ENCODE peak calls at places on chromosome 6, in four cellular contexts. P is SK-N-SH, W is HCT116, N is K562. Z is an unnamed sample.
A peak's percentile ranks its signal among the peaks of the same experiment; 100 is the strongest.

GRCh38 chr6:71529026-71529425 is 240.4 kb downstream of the OGFRL1 start:
- DNase-seq in P (no peak), N (no peak), W (no peak), Z (no peak)

GRCh38 chr6:32168807-32169206 is 4.4 kb downstream of the EGFL8 start:
- DNase-seq in N (peak; percentile 82), P (no peak), W (no peak), Z (no peak)

GRCh38 chr6:19336579-19336978 is 500.6 kb upstream of the ID4 start:
- DNase-seq in N (no peak), W (no peak), P (no peak), Z (no peak)

GRCh38 chr6:120826253-120826652 is 508.0 kb downstream of the TBC1D32 start:
- DNase-seq in N (peak; percentile 27), W (peak; percentile 53), P (peak; percentile 27), Z (peak; percentile 1)

GRCh38 chr6:27814665-27815424 is 97.4 kb downstream of the OR2B2 start:
- DNase-seq in P (peak; percentile 75), N (no peak), W (peak; percentile 93), Z (peak; percentile 93)

GRCh38 chr6:111119550-111120329 is 32.4 kb downstream of the SLC16A10 start:
- DNase-seq in N (no peak), W (no peak), P (no peak), Z (no peak)

GRCh38 chr6:56693246-56693607 is 50.5 kb upstream of the DST start:
- DNase-seq in P (no peak), W (no peak), N (no peak), Z (peak; percentile 56)

GRCh38 chr6:56756791-56757582 is 114.3 kb upstream of the DST start:
- DNase-seq in P (no peak), W (no peak), N (no peak), Z (no peak)

GRCh38 chr6:169117663-169118062 is 136.0 kb downstream of the THBS2 start:
- DNase-seq in P (no peak), N (no peak), W (no peak), Z (no peak)

GRCh38 chr6:121549741-121550140 is 114.3 kb downstream of the GJA1 start:
- DNase-seq in W (no peak), P (no peak), N (no peak), Z (peak; percentile 5)

GRCh38 chr6:14118091-14118439 is 493 bp downstream of the CD83 start:
- DNase-seq in P (no peak), W (no peak), N (no peak), Z (no peak)

GRCh38 chr6:14119764-14120163 is 2.2 kb downstream of the CD83 start:
- DNase-seq in W (no peak), P (no peak), N (no peak), Z (no peak)

GRCh38 chr6:14118444-14118843 is 872 bp downstream of the CD83 start:
- DNase-seq in W (no peak), N (no peak), P (no peak), Z (no peak)

GRCh38 chr6:14120556-14120955 is 3.0 kb downstream of the CD83 start:
- DNase-seq in N (no peak), P (no peak), W (no peak), Z (no peak)

GRCh38 chr6:14117158-14118090 is at the start of gene CD83:
- DNase-seq in W (peak; percentile 6), P (peak; percentile 99), N (peak; percentile 60), Z (peak; percentile 38)
- TF ChIP-seq REST in W (no peak), P (no peak), N (no peak), Z (no peak)

GRCh38 chr6:123089223-123089622 is 93.2 kb downstream of the CLVS2 start:
- DNase-seq in P (no peak), N (no peak), W (no peak), Z (no peak)

GRCh38 chr6:123091091-123091895 is 95.3 kb downstream of the CLVS2 start:
- DNase-seq in W (no peak), N (no peak), P (peak; percentile 20), Z (peak; percentile 51)

DNA sequence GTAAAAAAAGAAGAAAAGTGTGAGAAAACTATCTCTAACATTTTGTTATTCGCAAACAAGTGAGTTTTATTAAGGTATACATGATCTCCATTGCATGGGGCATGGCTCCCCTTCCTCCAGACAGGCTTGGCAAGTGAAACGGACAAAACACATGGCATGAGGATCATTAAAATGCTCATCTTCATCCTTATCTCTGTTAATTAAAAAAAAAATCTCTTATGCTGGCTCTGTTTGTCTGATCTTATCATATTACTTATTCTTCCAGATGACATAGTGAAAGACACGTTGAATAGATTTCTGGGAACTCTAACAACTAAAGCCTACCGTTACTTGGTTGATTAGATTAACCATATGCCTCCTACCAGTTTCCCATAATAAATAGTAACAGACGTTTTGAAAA is 89.4 kb downstream of the CLVS2 start:
- DNase-seq in P (peak; percentile 36), W (no peak), N (no peak), Z (no peak)
- H3K4me2 ChIP-seq in P (no peak overlapping the region), W (no peak overlapping the region), N (no peak overlapping the region), Z (no peak overlapping the region)

GRCh38 chr6:98845201-98846020 is 11.0 kb downstream of the POU3F2 start:
- DNase-seq in W (peak; percentile 34), N (peak; percentile 76), P (peak; percentile 89), Z (peak; percentile 72)
- TF ChIP-seq REST in W (no peak), N (no peak), P (peak; percentile 7), Z (no peak)

GRCh38 chr6:149248688-149249369 is 68.7 kb upstream of the TAB2 start:
- DNase-seq in N (peak; percentile 34), W (peak; percentile 21), P (no peak), Z (peak; percentile 12)

GRCh38 chr6:149249370-149250357 is 67.8 kb upstream of the TAB2 start:
- DNase-seq in N (no peak), W (no peak), P (no peak), Z (no peak)

GRCh38 chr6:149252626-149253025 is 64.9 kb upstream of the TAB2 start:
- DNase-seq in P (no peak), N (no peak), W (no peak), Z (no peak)

GRCh38 chr6:149254241-149254640 is 63.3 kb upstream of the TAB2 start:
- DNase-seq in N (no peak), W (no peak), P (no peak), Z (no peak)

DNA sequence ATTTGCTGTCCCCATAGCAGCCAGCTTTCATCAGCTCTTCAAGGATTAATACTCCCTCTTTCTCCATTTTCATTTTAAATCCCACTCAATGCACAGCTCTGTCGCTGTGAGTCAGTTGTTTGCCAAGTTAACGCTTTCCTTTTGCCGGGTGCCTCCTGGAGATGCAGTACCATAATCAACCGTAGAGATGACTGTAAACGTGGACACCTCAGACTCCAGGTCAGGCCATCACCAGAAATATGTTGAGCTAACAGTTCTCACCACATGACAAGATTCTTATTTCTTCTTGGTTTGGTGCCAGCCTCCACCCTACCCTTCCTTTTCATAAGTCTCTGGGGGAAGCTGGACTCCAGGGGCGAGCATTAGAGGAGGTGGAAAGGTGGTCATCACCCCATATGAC is 66.5 kb upstream of the TAB2 start:
- DNase-seq in P (no peak), N (no peak), W (no peak), Z (no peak)
- H3K4me2 ChIP-seq in P (no peak overlapping the region), N (no peak overlapping the region), W (no peak overlapping the region), Z (no peak overlapping the region)

DNA sequence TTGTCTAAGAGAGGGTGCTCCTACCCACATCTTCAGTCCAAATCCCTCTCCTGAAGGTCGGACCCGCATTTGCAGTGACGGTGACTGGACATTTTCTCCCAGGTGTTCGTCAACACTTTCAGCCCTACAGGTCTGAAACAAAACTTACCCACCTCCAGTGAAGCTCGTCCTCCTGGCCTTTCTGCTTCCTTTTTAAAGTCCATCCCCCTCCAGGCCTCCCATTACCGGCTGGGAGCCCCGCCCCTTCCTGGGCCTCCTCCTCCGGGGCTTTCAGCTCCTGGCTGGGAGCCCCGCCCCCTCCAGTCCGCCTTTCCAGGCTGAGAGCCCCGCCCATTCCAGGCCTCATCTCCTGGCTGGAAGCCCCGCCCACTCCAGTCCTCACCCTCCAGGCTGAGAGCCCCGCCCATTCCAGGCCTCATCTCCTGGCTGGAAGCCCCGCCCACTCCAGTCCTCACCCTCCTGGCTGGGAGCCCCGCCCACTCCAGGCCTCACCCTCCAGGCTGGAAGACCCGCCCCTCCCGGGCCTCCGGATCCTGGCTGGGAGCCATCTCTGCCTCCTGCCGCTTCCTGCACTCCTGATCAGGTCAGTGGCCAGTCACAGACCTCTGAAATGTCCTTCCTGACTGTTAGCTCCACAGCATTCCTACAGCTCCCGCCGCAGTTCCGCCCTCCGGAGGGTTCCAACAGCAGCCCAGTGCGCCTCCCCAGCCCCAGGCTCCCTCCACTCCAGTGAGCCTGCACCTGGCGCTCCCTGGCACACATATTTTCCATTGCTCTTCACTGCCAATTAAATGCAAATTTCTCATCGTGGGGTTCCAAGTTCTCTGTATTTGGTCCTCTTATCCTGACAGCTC is 98.5 kb downstream of the LY86 start:
- DNase-seq in P (peak; percentile 89), W (peak; percentile 93), N (peak; percentile 100), Z (peak; percentile 88)
- TF ChIP-seq REST in P (no peak), W (no peak), N (peak; percentile 32), Z (no peak)